ENCODE peak calls at places on chromosome 6, in six cellular contexts. P, M, V, A, G and Q are unnamed samples.

GRCh38 chr6:98777762-98778161 is 56.6 kb upstream of the POU3F2 start:
- DNase-seq in M (peak), A (no peak), V (no peak), P (no peak), G (no peak), Q (no peak)

GRCh38 chr6:168903638-168904345 is 349.9 kb downstream of the THBS2 start:
- DNase-seq in G (no peak), V (no peak), M (no peak), A (no peak), P (no peak), Q (no peak)

GRCh38 chr6:91566467-91566866 is 979.6 kb upstream of the MAP3K7 start:
- DNase-seq in G (no peak), V (no peak), P (no peak), A (no peak), M (no peak), Q (no peak)

GRCh38 chr6:89360415-89360999 is 8.0 kb upstream of the UBE2J1 start:
- DNase-seq in M (no peak), V (no peak), A (no peak), G (no peak), P (no peak), Q (peak)

GRCh38 chr6:129644567-129645015 is 65.4 kb downstream of the ARHGAP18 start:
- DNase-seq in A (peak), M (no peak), G (peak), V (no peak), P (no peak), Q (no peak)

GRCh38 chr6:26311385-26312095 is 53.5 kb upstream of the BTN3A2 start:
- DNase-seq in V (peak), A (peak), P (no peak), M (peak), G (peak), Q (peak)

GRCh38 chr6:76742919-76743318 is 670.5 kb upstream of the IMPG1 start:
- DNase-seq in G (no peak), M (no peak), A (peak), P (no peak), V (no peak), Q (no peak)

GRCh38 chr6:136076496-136076895 is 173.6 kb downstream of the MTFR2 start:
- DNase-seq in G (no peak), V (no peak), P (no peak), M (no peak), A (no peak), Q (no peak)

GRCh38 chr6:5175635-5176034 is 85.1 kb downstream of the LYRM4 start:
- DNase-seq in M (no peak), V (no peak), P (no peak), A (no peak), G (no peak), Q (peak)

GRCh38 chr6:125930810-125931418 is 25.7 kb upstream of the HINT3 start:
- DNase-seq in A (no peak), P (no peak), M (no peak), G (no peak), V (no peak), Q (no peak)

GRCh38 chr6:15927531-15928230 is 201.2 kb upstream of the MYLIP start:
- DNase-seq in A (no peak), M (no peak), P (no peak), G (no peak), V (no peak), Q (no peak)
- TF ChIP-seq POLR2A in A (no peak), M (no peak), P (no peak), G (no peak), V (no peak), Q (no peak)

DNA sequence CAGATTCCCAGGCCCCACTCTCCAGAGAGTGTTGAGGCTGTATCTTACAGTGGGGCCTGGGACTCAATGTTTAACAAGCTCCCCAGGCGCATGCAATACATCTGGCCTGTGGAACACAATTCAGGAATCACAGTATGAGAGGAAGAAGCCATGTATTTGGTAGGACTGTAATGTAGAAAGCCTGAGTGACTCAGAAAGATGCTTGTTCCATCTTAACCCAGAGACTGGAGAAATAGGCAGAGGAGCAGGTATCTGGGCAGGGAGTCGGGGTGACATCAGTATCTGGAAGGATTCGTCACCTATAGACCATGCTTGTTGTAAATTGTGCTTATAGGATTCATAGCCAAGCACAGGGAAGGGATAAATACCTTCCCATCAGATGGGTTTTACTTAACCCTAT is 90.4 kb downstream of the UNC5CL start:
- DNase-seq in V (no peak), M (no peak), P (no peak), G (no peak), A (no peak), Q (no peak)
- TF ChIP-seq MYC in V (no peak), M (no peak), P (no peak), G (no peak), A (no peak), Q (no peak)

GRCh38 chr6:137970368-137970767 is 103.3 kb downstream of the TNFAIP3 start:
- DNase-seq in G (no peak), A (no peak), V (no peak), P (no peak), M (no peak), Q (peak)

GRCh38 chr6:137968901-137969300 is 101.8 kb downstream of the TNFAIP3 start:
- DNase-seq in P (no peak), A (no peak), M (no peak), V (peak), G (no peak), Q (peak)

GRCh38 chr6:137968468-137968804 is 101.4 kb downstream of the TNFAIP3 start:
- DNase-seq in V (no peak), P (no peak), A (no peak), M (no peak), G (no peak), Q (no peak)

GRCh38 chr6:137969874-137970273 is 102.8 kb downstream of the TNFAIP3 start:
- DNase-seq in P (no peak), A (no peak), V (no peak), G (no peak), M (no peak), Q (no peak)

DNA sequence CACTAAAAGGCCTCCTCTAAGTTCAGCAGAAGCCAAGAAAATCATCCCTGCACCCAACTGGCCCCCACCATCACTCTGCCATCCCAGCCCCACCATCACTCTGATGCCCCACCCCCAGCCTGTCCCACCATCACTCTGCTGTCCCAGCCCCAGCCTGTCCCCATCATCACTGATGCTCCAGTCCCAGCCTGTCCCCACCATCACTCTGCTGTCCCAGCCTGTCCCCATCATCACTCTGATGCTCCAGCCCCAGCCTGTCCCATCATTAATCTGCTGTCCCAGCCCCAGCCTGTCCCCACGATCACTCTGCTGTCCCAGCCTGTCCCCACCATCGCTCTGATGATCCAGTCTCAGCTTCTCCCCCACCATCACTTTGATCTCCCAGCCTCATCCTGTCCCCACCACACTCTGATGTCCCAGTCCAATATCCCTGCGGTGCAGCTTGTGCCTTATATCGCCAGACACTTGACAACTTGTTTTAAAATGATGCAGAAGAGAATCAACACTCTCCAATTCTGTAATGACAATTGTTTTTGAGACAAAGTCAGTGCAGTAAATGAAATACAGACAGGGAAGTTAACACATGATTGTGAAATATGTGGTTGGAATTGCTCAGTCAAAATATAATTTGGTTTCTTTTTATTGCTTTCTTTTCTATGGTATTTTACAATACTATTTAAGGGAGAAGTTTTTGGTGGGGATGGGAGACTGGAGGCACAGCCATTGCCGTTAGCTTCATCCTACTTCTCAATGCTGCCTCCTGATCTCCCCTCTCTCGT is 100.8 kb downstream of the TNFAIP3 start:
- DNase-seq in P (no peak), M (no peak), V (no peak), G (no peak), A (no peak), Q (peak)
- TF ChIP-seq MAX in P (no peak), M (no peak), V (no peak), G (no peak), A (no peak), Q (no peak)

GRCh38 chr6:21594427-21595264 is 1.1 kb downstream of the SOX4 start:
- DNase-seq in M (no peak), P (peak), A (peak), V (no peak), G (peak), Q (peak)
- TF ChIP-seq POLR2A in M (peak), P (peak), A (no peak), V (no peak), G (no peak), Q (peak)

DNA sequence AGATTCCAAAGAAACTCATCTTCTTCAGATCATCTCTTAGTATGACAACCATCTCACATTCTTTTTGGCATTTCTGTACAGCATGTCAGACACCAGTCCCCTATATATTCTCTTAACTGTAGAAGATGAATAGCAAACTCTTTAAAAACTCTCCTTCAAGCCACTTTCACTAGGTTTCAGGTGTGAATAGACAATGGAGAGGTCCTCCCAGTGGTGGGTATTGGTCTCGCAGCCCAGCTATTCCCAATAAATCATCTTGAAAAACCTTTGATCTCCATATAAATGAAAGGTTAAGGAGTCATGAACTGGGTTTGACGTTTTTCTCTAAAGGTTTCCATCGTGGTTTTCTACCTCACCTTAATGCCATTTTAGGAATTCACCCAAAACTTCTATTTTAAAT is 180.0 kb downstream of the GJA1 start:
- DNase-seq in P (no peak), G (no peak), M (no peak), A (peak), V (peak), Q (no peak)
- TF ChIP-seq MYC in P (no peak), G (no peak), M (no peak), A (no peak), V (no peak), Q (no peak)

GRCh38 chr6:100344761-100345160 is 120.0 kb downstream of the SIM1 start:
- DNase-seq in M (no peak), A (no peak), V (no peak), G (no peak), P (no peak), Q (no peak)

GRCh38 chr6:100344321-100344720 is 120.4 kb downstream of the SIM1 start:
- DNase-seq in G (no peak), A (no peak), M (no peak), V (no peak), P (no peak), Q (no peak)

GRCh38 chr6:100346203-100346602 is 118.5 kb downstream of the SIM1 start:
- DNase-seq in A (peak), M (no peak), G (no peak), P (no peak), V (no peak), Q (no peak)

GRCh38 chr6:100347901-100348550 is 116.7 kb downstream of the SIM1 start:
- DNase-seq in M (no peak), A (no peak), G (no peak), P (no peak), V (no peak), Q (peak)

GRCh38 chr6:100346828-100347227 is 117.9 kb downstream of the SIM1 start:
- DNase-seq in G (no peak), A (peak), V (no peak), M (no peak), P (no peak), Q (no peak)
- TF ChIP-seq MAX in G (no peak), A (no peak), V (no peak), M (no peak), P (no peak), Q (no peak)

GRCh38 chr6:3118353-3119039 is at the start of gene BPHL:
- DNase-seq in A (peak), P (peak), G (peak), M (peak), V (peak), Q (peak)
- TF ChIP-seq POLR2A in A (peak), P (peak), G (peak), M (peak), V (peak), Q (peak)

GRCh38 chr6:142946181-142946923 is 1.4 kb upstream of the HIVEP2 start:
- DNase-seq in M (no peak), P (peak), A (peak), V (peak), G (peak), Q (peak)

GRCh38 chr6:142945446-142946180 is 637 bp upstream of the HIVEP2 start:
- DNase-seq in V (peak), M (no peak), G (no peak), A (no peak), P (peak), Q (peak)

GRCh38 chr6:142950291-142950690 is 5.3 kb upstream of the HIVEP2 start:
- DNase-seq in M (no peak), V (no peak), P (no peak), G (no peak), A (no peak), Q (no peak)

GRCh38 chr6:142946924-142947701 is 2.1 kb upstream of the HIVEP2 start:
- DNase-seq in G (peak), P (peak), M (no peak), A (peak), V (peak), Q (peak)

DNA sequence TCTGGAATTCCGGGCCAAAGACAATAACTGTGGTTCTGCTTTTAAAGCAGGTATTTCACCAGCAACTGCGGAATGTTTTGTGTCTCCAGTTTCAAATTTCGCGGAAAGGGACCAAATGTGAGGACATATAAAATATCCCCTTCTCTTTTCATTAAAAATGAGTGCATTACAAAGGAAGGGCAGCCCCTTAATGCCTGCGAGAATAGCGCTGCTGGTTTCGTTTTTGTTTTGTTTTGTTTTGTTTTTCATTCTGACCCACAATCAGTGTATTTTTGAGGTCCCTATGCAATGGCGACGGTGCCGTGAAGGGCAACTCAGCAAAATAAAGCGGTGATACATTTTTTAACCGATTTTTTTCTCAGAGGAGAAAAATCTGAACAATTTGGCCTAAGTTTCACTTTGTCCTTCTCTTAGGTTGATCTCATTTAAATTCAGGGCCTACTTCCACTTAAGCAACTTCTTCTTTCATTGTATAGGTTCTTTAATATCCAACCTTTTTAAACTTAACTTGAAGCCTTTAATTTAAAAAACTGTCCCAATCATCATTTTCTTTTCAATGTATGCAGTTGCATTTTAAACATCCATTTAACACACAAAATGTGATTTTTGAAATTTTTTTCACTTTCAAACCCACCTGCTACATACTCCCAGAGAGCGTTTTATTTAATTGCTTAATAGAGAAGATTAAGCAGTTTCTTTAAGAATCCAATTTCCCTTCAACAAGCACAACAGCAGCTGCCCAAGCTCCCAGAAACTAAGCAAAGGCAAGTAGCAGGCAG is 2.9 kb upstream of the HIVEP2 start:
- DNase-seq in V (no peak), M (no peak), G (no peak), A (no peak), P (no peak), Q (no peak)
- TF ChIP-seq MYC in V (no peak), M (no peak), G (no peak), A (no peak), P (no peak), Q (no peak)

GRCh38 chr6:3063733-3064700 is 4.3 kb upstream of the RIPK1 start:
- DNase-seq in G (peak), M (peak), A (peak), P (peak), V (peak), Q (peak)
- TF ChIP-seq MAX in G (peak), M (no peak), A (no peak), P (no peak), V (peak), Q (peak)